ENCODE peak calls at places on chromosomes 2 and 18, in six cellular contexts. E, O, V, W, Q and G are unnamed samples.

GRCh38 chr2:69134546-69134945 is 121.6 kb downstream of the ANTXR1 start:
- DNase-seq in W (no peak), O (no peak), E (no peak), Q (no peak), V (peak; percentile 35), G (no peak)

GRCh38 chr2:114082731-114083433 is 193.0 kb downstream of the ACTR3 start:
- DNase-seq in Q (no peak), V (no peak), W (no peak), E (no peak), O (no peak), G (no peak)

GRCh38 chr2:12948963-12949353 is 232.2 kb downstream of the TRIB2 start:
- DNase-seq in W (no peak), V (no peak), E (no peak), Q (no peak), O (no peak), G (no peak)

GRCh38 chr18:61079714-61080113 is 253.5 kb upstream of the CDH20 start:
- DNase-seq in W (no peak), E (no peak), O (no peak), Q (no peak), V (no peak), G (no peak)

GRCh38 chr2:58448065-58448507 is 207.0 kb upstream of the FANCL start:
- DNase-seq in V (peak; percentile 62), Q (peak; percentile 40), W (peak; percentile 35), O (no peak), E (peak; percentile 50), G (no peak)

GRCh38 chr2:31038385-31038784 is 99.9 kb downstream of the GALNT14 start:
- DNase-seq in E (no peak), V (no peak), O (no peak), W (no peak), Q (no peak), G (no peak)

GRCh38 chr18:62925031-62925688 is 209.8 kb downstream of the PHLPP1 start:
- DNase-seq in Q (no peak), W (peak; percentile 37), E (no peak), O (no peak), V (peak; percentile 29), G (no peak)

GRCh38 chr2:138071720-138072719 is 107.7 kb downstream of the HNMT start:
- DNase-seq in W (peak; percentile 97), Q (no peak), E (no peak), O (no peak), V (peak; percentile 43), G (no peak)

GRCh38 chr2:71568103-71568502 is 114.7 kb downstream of the DYSF start:
- DNase-seq in V (no peak), O (no peak), Q (no peak), W (no peak), E (no peak), G (no peak)

GRCh38 chr2:94879982-94880377 is 8.8 kb downstream of the TEKT4 start:
- DNase-seq in V (no peak), O (no peak), E (no peak), Q (no peak), W (no peak), G (no peak)

GRCh38 chr18:25349926-25350560 is 1.9 kb downstream of the ZNF521 start:
- DNase-seq in Q (peak; percentile 34), O (no peak), V (peak; percentile 13), W (no peak), E (no peak), G (peak; percentile 70)

GRCh38 chr2:25252291-25253152 is 84.1 kb upstream of the POMC start:
- DNase-seq in V (peak; percentile 14), Q (peak; percentile 67), E (no peak), O (no peak), W (no peak), G (no peak)

GRCh38 chr2:176907341-176907740 is 305.3 kb upstream of the HNRNPA3 start:
- DNase-seq in V (no peak), O (no peak), E (no peak), Q (no peak), W (no peak), G (no peak)

GRCh38 chr2:218569038-218569431 is 396 bp downstream of the CNOT9 start:
- DNase-seq in O (no peak), E (peak; percentile 61), W (no peak), V (peak; percentile 83), Q (peak; percentile 32), G (peak; percentile 81)

DNA sequence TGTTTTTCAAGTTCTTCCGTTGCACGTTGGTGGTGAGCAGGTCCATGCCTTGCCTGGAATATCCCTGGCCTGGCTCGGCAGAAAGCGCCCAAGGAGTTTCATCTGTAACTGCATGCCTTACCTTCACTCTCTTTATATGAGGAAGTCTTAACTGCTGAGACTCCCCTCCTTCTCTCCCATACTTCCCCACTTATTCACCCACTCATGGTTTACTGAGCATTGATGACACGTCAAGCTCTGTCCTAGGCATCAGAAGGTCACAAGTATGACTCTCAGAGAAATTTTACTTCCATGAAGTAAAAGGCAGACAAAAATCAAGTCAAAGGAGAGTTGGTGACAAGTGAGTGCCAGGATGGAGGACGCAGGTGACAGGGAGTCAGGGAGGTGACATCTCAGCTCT is 68.2 kb downstream of the TBC1D8 start:
- DNase-seq in V (no peak), E (no peak), Q (no peak), W (no peak), O (no peak), G (no peak)
- TF ChIP-seq CTCF in V (no peak), E (no peak), Q (no peak), W (no peak), O (no peak), G (no peak)

GRCh38 chr2:203042178-203042577 is 27.5 kb downstream of the NBEAL1 start:
- DNase-seq in E (no peak), W (no peak), O (no peak), V (no peak), Q (no peak), G (no peak)

GRCh38 chr2:203040966-203041521 is 26.4 kb downstream of the NBEAL1 start:
- DNase-seq in O (no peak), V (no peak), E (no peak), W (no peak), Q (no peak), G (no peak)

GRCh38 chr2:203045867-203046266 is 31.2 kb downstream of the NBEAL1 start:
- DNase-seq in Q (no peak), O (no peak), V (no peak), W (no peak), E (no peak), G (no peak)
- H3K36me3 ChIP-seq in Q (no peaks in the 10 kb centered on the region), O (no peaks in the 10 kb centered on the region), V (peaks cover 21% of the 10 kb centered on the region), W (no peaks in the 10 kb centered on the region), E (no peaks in the 10 kb centered on the region), G (peaks cover 20% of the 10 kb centered on the region)

GRCh38 chr2:9771101-9771449 is 72.2 kb upstream of the TAF1B start:
- DNase-seq in O (no peak), V (no peak), Q (no peak), E (no peak), W (no peak), G (no peak)

GRCh38 chr2:9770006-9770307 is 73.3 kb upstream of the TAF1B start:
- DNase-seq in Q (no peak), O (no peak), W (no peak), V (no peak), E (no peak), G (no peak)

GRCh38 chr2:9772035-9772998 is 71.0 kb upstream of the TAF1B start:
- DNase-seq in Q (no peak), E (no peak), V (no peak), O (no peak), W (no peak), G (no peak)

GRCh38 chr2:9770308-9771100 is 72.8 kb upstream of the TAF1B start:
- DNase-seq in W (no peak), V (peak; percentile 71), O (no peak), Q (peak; percentile 54), E (peak; percentile 51), G (peak; percentile 83)

GRCh38 chr2:9771481-9772017 is 71.7 kb upstream of the TAF1B start:
- DNase-seq in V (peak; percentile 80), W (peak; percentile 59), E (no peak), Q (peak; percentile 33), O (no peak), G (peak; percentile 76)
- TF ChIP-seq CTCF in V (peak; percentile 16), W (peak; percentile 26), E (no peak), Q (no peak), O (no peak), G (peak; percentile 6)

DNA sequence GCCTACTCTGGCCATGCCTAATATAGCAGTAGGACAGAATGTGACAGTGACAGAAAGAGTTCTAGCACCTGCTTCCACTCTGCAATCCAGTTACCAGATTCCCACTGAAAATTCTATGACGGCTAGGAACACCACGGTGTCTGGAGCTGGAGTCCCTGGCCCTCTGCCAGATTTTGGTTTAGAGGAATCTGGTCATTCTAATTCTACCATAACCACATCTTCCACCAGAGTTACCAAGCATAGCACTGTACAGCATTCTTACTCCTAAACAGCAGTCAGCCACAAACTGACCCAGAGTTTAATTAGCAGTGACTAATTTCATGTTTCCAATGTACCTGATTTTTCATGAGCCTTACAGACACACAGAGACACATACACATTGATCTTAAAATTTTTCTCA is 45.2 kb upstream of the TTR start:
- DNase-seq in E (no peak), V (no peak), W (peak; percentile 5), O (no peak), Q (no peak), G (no peak)
- H3K36me3 ChIP-seq in E (no peaks in the 10 kb centered on the region), V (no peaks in the 10 kb centered on the region), W (peaks cover 3% of the 10 kb centered on the region), O (no peaks in the 10 kb centered on the region), Q (no peaks in the 10 kb centered on the region), G (peaks cover 4% of the 10 kb centered on the region)

DNA sequence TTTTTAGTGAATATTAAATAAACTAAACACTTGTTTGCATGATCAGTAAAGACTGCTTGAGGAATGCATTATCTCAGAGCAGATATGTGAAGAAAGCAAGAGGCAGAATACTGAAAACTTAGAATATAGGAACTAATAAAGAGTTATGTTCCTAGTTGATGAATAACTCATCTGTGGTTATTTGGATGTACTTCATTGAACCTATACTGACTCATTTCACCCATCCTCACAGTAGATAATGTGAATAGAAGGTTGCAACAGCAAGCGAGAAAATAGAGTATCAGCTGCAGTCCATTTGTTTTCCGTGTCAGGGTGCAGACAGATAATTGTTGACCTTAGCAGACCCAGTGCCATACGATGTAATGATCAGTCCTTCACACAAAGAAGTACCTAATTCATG is 945.7 kb upstream of the LRRTM1 start:
- DNase-seq in E (no peak), Q (no peak), O (no peak), V (no peak), W (no peak), G (no peak)
- TF ChIP-seq CTCF in E (no peak), Q (no peak), O (no peak), V (no peak), W (no peak), G (no peak)

GRCh38 chr2:44326548-44327269 is 34.6 kb downstream of the PREPL start:
- DNase-seq in W (no peak), V (no peak), Q (no peak), E (no peak), O (no peak), G (no peak)
- H3K36me3 ChIP-seq in W (peaks cover 3% of the 10 kb centered on the region), V (peaks cover 27% of the 10 kb centered on the region), Q (peaks cover 4% of the 10 kb centered on the region), E (peaks cover 66% of the 10 kb centered on the region), O (peaks cover 10% of the 10 kb centered on the region), G (peaks cover 57% of the 10 kb centered on the region)

GRCh38 chr2:222693837-222694236 is 22.4 kb downstream of the MOGAT1 start:
- DNase-seq in O (no peak), W (no peak), E (peak; percentile 33), Q (no peak), V (no peak), G (no peak)
- TF ChIP-seq CTCF in O (no peak), W (peak; percentile 31), E (peak; percentile 69), Q (no peak), V (peak; percentile 37), G (no peak)